ENCODE peak calls at places on chromosome 1, in seven cellular contexts. B is erythroblast; Y is left cardiac atrium; R is effector memory CD8-positive, alpha-beta T cell; G is nephron progenitor cell; D is stimulated activated CD4-positive, alpha-beta T cell treated with anti-CD3 and anti-CD28 coated beads, TNF-alpha, amount 100 ng/mL, for 1 hour; V is HuH-7.5. Q is an unnamed sample.

GRCh38 chr1:85277027-85277625 is 694 bp upstream of the BCL10 start:
- DNase-seq in B (no peak), Y (no peak), R (no peak), G (no peak), D (no peak), V (no peak), Q (no peak)

GRCh38 chr1:92883297-92883696 is 51.5 kb downstream of the RPL5 start:
- DNase-seq in B (no peak), Y (no peak), R (no peak), G (no peak), D (no peak), V (no peak), Q (no peak)

GRCh38 chr1:17874231-17874630 is 119.1 kb downstream of the ACTL8 start:
- DNase-seq in B (no peak), Y (no peak), R (no peak), G (no peak), D (no peak), V (no peak), Q (no peak)

GRCh38 chr1:119742193-119742592 is 26.5 kb downstream of the HMGCS2 start:
- DNase-seq in B (no peak), Y (peak), R (no peak), G (no peak), D (no peak), V (no peak), Q (no peak)

GRCh38 chr1:32273389-32274208 is 18.3 kb upstream of the HDAC1 start:
- DNase-seq in B (no peak), Y (no peak), R (peak), G (no peak), D (peak), V (peak), Q (peak)

GRCh38 chr1:111236806-111237205 is 9.3 kb downstream of the CHI3L2 start:
- DNase-seq in B (no peak), Y (no peak), R (no peak), G (no peak), D (no peak), V (no peak), Q (no peak)

GRCh38 chr1:244322791-244323521 is 128.8 kb downstream of the ADSS2 start:
- DNase-seq in B (no peak), Y (no peak), R (peak), G (no peak), D (no peak), V (no peak), Q (peak)

GRCh38 chr1:200037501-200037900 is 10.0 kb downstream of the NR5A2 start:
- DNase-seq in B (no peak), Y (no peak), R (no peak), G (no peak), D (no peak), V (no peak), Q (no peak)

Q was measured in activated T-helper 2 cell treated with anti-CD3 and anti-CD28 coated beads, Interferon-gamma antibody, Interleukin-2, Interleukin-4, amounts not matched to agents 10 μg/mL and 5 μg/mL and 100 μg/mL, durations not matched to agents 14 hours and 24 hours and 36 hours.